ENCODE peak calls at places on chromosomes 13 and 19, in nine cellular contexts. X is lung, I is Peyer's patch, F is body of pancreas, A is cardiac fibroblast, E is fibroblast of villous mesenchyme, T is HFF-Myc, P is cardiac muscle cell, B is AG04449. S is an unnamed sample.

GRCh38 chr19:14440049-14440448 is 6.9 kb downstream of the PKN1 start:
- DNase-seq in F (peak; percentile 70), A (peak; percentile 23), P (no peak), E (peak; percentile 8), T (no peak), X (peak; percentile 79), I (peak; percentile 94), B (no peak), S (no peak)

GRCh38 chr13:28530729-28531194 is 35.8 kb upstream of the FLT1 start:
- DNase-seq in B (no peak), E (no peak), T (no peak), I (no peak), A (peak; percentile 39), P (no peak), X (no peak), F (no peak), S (peak; percentile 50)

GRCh38 chr19:38729653-38730469 is 14.4 kb downstream of the CAPN12 start:
- DNase-seq in I (peak; percentile 90), E (peak; percentile 66), X (peak; percentile 74), A (peak; percentile 63), B (no peak), T (no peak), P (peak; percentile 80), F (peak; percentile 69), S (peak; percentile 57)

GRCh38 chr19:1451916-1452801 is 2.2 kb downstream of the APC2 start:
- DNase-seq in E (no peak), F (no peak), T (no peak), X (no peak), P (no peak), A (no peak), B (no peak), I (no peak), S (no peak)

GRCh38 chr13:83019986-83020385 is 862.3 kb downstream of the SLITRK1 start:
- DNase-seq in P (no peak), A (no peak), T (no peak), X (no peak), B (no peak), E (no peak), I (no peak), F (no peak), S (no peak)

GRCh38 chr19:8476524-8476923 is 25.9 kb downstream of the PRAM1 start:
- DNase-seq in F (no peak), X (no peak), I (peak; percentile 26), A (no peak), T (no peak), B (no peak), P (no peak), E (no peak), S (no peak)

GRCh38 chr19:40510526-40511115 is 43.8 kb downstream of the SPTBN4 start:
- DNase-seq in P (no peak), B (no peak), A (no peak), E (no peak), T (no peak), F (no peak), X (no peak), I (no peak), S (no peak)

GRCh38 chr13:89925107-89925506 is 1422.4 kb upstream of the MIR17HG start:
- DNase-seq in B (no peak), F (no peak), E (no peak), A (peak; percentile 55), X (no peak), P (peak; percentile 58), T (no peak), I (no peak), S (peak; percentile 56)

GRCh38 chr13:42656136-42656535 is 82.2 kb downstream of the TNFSF11 start:
- DNase-seq in P (peak; percentile 8), B (no peak), I (no peak), T (no peak), A (peak; percentile 29), E (no peak), X (no peak), F (no peak), S (peak; percentile 31)

GRCh38 chr19:41699231-41699967 is 9.0 kb upstream of the CEACAM5 start:
- DNase-seq in T (no peak), E (no peak), B (no peak), A (no peak), I (peak; percentile 29), X (no peak), F (peak; percentile 25), P (no peak), S (no peak)

GRCh38 chr13:44243198-44243852 is 130.3 kb upstream of the SERP2 start:
- DNase-seq in F (no peak), E (peak; percentile 78), A (peak; percentile 74), T (no peak), X (no peak), I (peak; percentile 60), B (no peak), P (peak; percentile 87), S (peak; percentile 86)

DNA sequence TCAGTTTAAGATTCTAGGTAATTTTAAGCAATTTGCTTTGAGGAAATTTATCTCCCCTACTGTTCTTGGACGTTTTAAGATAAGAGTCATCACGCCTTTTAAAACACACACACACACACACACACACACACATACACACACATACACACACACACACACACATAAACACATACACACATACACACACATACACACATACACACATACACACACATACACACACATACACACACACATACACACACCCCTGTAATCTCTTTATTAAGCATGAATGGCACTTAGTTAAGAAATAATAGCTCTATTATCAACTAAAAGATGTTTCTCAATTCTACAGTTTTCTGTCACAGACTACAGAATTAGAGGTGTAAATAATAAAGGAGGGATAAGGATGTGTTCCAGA is 49.2 kb downstream of the EFNB2 start:
- DNase-seq in X (no peak), T (no peak), F (no peak), P (no peak), B (no peak), I (no peak), E (no peak), A (no peak), S (no peak)
- TF ChIP-seq CTCF in X (no peak), T (no peak), F (no peak), P (no peak), B (no peak), I (no peak), E (no peak), A (no peak), S (no peak)

GRCh38 chr19:44303976-44304568 is 753 bp downstream of the ZNF235 start:
- DNase-seq in P (peak; percentile 30), X (no peak), F (no peak), B (no peak), T (peak; percentile 17), E (peak; percentile 59), I (no peak), A (no peak), S (no peak)
- H3K4me3 ChIP-seq in P (peak overlapping the region; percentile 85), X (peak overlapping the region; percentile 87), F (peak overlapping the region; percentile 72), B (peak overlapping the region; percentile 95), T (peak overlapping the region; percentile 68), E (peak overlapping the region; percentile 84), I (peak overlapping the region; percentile 61), A (peak overlapping the region; percentile 86), S (peak overlapping the region; percentile 78)

DNA sequence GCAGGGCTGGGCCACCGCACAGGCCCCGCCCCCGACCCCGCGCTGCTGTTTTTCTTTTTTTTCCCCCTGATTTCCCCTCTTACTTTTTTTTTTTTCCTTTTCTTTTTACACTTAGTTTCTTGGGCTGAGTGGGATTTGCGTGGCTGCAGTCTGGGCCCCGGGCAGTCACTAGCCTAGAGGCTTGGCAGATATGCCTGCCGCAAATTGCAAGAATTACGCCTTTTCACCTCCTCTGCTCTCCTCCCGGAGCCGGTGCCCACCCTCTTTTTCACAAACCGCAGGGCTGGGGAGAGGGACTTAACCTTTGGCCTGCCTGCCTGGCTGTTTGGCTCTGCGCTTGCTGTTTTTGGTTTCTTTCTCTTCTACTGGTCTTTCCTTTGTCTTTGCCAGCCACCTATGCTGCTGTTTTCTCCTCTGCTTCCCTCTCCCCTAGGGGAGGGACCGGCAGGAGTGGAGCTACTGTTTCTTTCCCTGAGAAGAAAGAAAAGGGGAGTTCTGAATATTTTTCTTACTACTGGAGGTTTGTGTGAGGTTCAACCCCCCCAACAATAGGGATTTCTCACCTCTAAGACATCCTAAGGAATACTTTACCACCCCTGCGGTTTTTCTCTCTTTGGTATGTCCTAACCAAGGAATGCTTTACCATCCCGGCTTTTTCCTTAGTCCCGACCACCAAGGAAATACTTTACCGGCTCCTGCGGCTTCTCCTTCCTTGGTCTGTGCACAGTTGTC is 11.0 kb downstream of the ZNF552 start:
- DNase-seq in P (peak; percentile 36), I (no peak), A (peak; percentile 82), F (no peak), X (no peak), E (peak; percentile 84), B (peak; percentile 77), T (peak; percentile 48), S (peak; percentile 83)
- TF ChIP-seq CTCF in P (no peak), I (no peak), A (no peak), F (no peak), X (no peak), E (no peak), B (no peak), T (no peak), S (no peak)

GRCh38 chr19:48397636-48398328 is 4.3 kb downstream of the GRIN2D start:
- DNase-seq in A (no peak), F (no peak), I (no peak), P (no peak), T (no peak), X (no peak), B (no peak), E (peak; percentile 24), S (no peak)

GRCh38 chr19:48400018-48400742 is 6.7 kb downstream of the GRIN2D start:
- DNase-seq in T (no peak), F (no peak), P (peak; percentile 58), E (peak; percentile 52), B (no peak), I (peak; percentile 73), A (peak; percentile 70), X (no peak), S (peak; percentile 65)

GRCh38 chr19:48397263-48397635 is 3.8 kb downstream of the GRIN2D start:
- DNase-seq in T (no peak), B (no peak), E (no peak), A (no peak), I (no peak), F (no peak), X (no peak), P (no peak), S (no peak)

GRCh38 chr19:48396871-48397176 is 3.4 kb downstream of the GRIN2D start:
- DNase-seq in P (no peak), I (no peak), X (no peak), A (no peak), T (no peak), B (no peak), F (no peak), E (no peak), S (no peak)

DNA sequence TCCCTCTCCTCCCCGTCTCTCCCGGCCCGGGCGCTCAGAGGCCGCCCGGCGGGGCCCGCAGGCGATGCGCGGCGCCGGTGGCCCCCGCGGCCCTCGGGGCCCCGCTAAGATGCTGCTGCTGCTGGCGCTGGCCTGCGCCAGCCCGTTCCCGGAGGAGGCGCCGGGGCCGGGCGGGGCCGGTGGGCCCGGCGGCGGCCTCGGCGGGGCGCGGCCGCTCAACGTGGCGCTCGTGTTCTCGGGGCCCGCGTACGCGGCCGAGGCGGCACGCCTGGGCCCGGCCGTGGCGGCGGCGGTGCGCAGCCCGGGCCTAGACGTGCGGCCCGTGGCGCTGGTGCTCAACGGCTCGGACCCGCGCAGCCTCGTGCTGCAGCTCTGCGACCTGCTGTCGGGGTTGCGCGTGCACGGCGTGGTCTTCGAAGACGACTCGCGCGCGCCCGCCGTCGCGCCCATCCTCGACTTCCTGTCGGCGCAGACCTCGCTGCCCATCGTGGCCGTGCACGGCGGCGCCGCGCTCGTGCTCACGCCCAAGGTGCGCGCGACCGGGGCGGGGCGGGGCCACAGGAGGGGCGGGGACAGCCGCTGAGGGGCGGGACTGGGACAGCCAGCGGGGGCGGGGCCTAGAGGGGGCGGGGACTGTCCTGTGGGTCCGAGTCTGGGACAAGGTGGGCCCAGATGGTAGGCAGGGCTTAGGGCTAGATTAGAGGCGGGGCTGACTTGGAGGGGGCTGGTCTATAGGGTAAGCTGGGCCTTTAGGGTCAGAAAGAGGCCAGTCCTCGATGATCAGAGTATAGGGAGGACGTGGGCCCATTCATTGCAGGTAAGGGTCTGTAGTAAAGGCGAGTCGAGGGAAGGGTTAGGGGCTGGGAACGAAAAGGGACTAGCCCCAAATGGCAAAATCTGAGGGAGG is 5.1 kb downstream of the GRIN2D start:
- DNase-seq in B (no peak), T (no peak), E (peak; percentile 93), A (peak; percentile 90), F (peak; percentile 75), X (peak; percentile 77), P (peak; percentile 77), I (peak; percentile 93), S (peak; percentile 87)
- H3K4me3 ChIP-seq in B (peak overlapping the region; percentile 59), T (peak overlapping the region; percentile 50), E (peak overlapping the region; percentile 72), A (peak overlapping the region; percentile 56), F (no peak overlapping the region), X (peak overlapping the region; percentile 44), P (peak overlapping the region; percentile 37), I (peak overlapping the region; percentile 46), S (peak overlapping the region; percentile 60)

S was measured in fibroblast of pulmonary artery.